ENCODE peak calls at places on chromosomes 2 and 18, in four cellular contexts. J is BJ; I is activated CD4-positive, CD25-positive, alpha-beta regulatory T cell treated with anti-CD3 and anti-CD28 coated beads, Interleukin-2, amount 50 U/mL, for 72 hours; Z is uterus. F is an unnamed sample.
A peak's percentile ranks its signal among the peaks of the same experiment; 100 is the strongest.

GRCh38 chr2:223835701-223836532 is 1.5 kb downstream of the AP1S3 start:
- DNase-seq in J (no peak), I (no peak), Z (no peak), F (no peak)

GRCh38 chr2:101328474-101329007 is 20.0 kb upstream of the RNF149 start:
- DNase-seq in Z (no peak), J (no peak), I (no peak), F (peak; percentile 56)

GRCh38 chr2:3503046-3503445 is 16.3 kb downstream of the ADI1 start:
- DNase-seq in Z (peak; percentile 4), J (no peak), I (no peak), F (no peak)

GRCh38 chr18:49788327-49788908 is 24.9 kb downstream of the ACAA2 start:
- DNase-seq in Z (no peak), I (no peak), J (no peak), F (no peak)

GRCh38 chr2:118121101-118121500 is 32.8 kb downstream of the INSIG2 start:
- DNase-seq in Z (no peak), J (no peak), I (no peak), F (no peak)

GRCh38 chr2:132496566-132496965 is 80.0 kb downstream of the GPR39 start:
- DNase-seq in I (no peak), Z (no peak), J (no peak), F (no peak)

GRCh38 chr2:16416651-16417050 is 249.0 kb downstream of the CYRIA start:
- DNase-seq in Z (no peak), J (no peak), I (no peak), F (no peak)

GRCh38 chr2:231379266-231380215 is 16.0 kb upstream of the B3GNT7 start:
- DNase-seq in J (no peak), Z (no peak), I (no peak), F (no peak)

GRCh38 chr2:165601866-165602636 is 132.6 kb downstream of the CSRNP3 start:
- DNase-seq in Z (no peak), I (no peak), J (no peak), F (no peak)

F was measured in HFF-Myc.